ENCODE peak calls at places on chromosomes 13 and 19, in ten cellular contexts. F, W, U, Z, D, P, G, C, N and M are unnamed samples.

GRCh38 chr13:106145070-106145469 is 390.4 kb downstream of the EFNB2 start:
- DNase-seq in F (no peak), N (no peak), P (no peak), C (no peak), W (no peak), Z (no peak), U (no peak), D (no peak), G (no peak), M (no peak)

GRCh38 chr19:44176590-44176989 is 11.7 kb downstream of the ZNF226 start:
- DNase-seq in G (no peak), C (no peak), W (no peak), F (no peak), N (no peak), Z (no peak), D (no peak), U (no peak), P (no peak), M (no peak)

GRCh38 chr13:48731957-48732569 is 78.3 kb downstream of the CYSLTR2 start:
- DNase-seq in C (no peak), P (no peak), F (no peak), W (peak; percentile 82), N (peak; percentile 70), Z (peak; percentile 22), G (peak; percentile 35), D (peak; percentile 68), U (peak; percentile 35), M (no peak)

GRCh38 chr13:44347905-44348304 is 25.7 kb upstream of the SERP2 start:
- DNase-seq in C (no peak), G (no peak), F (no peak), N (no peak), P (peak; percentile 33), Z (no peak), U (no peak), W (no peak), D (peak; percentile 57), M (no peak)

GRCh38 chr13:100130092-100130491 is 41.2 kb downstream of the PCCA start:
- DNase-seq in Z (no peak), P (no peak), N (no peak), U (no peak), W (peak; percentile 41), G (no peak), D (no peak), F (no peak), C (peak; percentile 20), M (no peak)

GRCh38 chr19:3606174-3606689 is 443 bp downstream of the TBXA2R start:
- DNase-seq in U (no peak), W (peak; percentile 65), F (no peak), D (peak; percentile 66), C (no peak), P (no peak), G (no peak), N (peak; percentile 78), Z (peak; percentile 54), M (no peak)

GRCh38 chr19:35780717-35781116 is 5.4 kb downstream of the ARHGAP33 start:
- DNase-seq in G (no peak), C (no peak), F (no peak), Z (no peak), U (no peak), P (no peak), D (no peak), W (no peak), N (no peak), M (no peak)

GRCh38 chr13:32969516-32969941 is 46.7 kb upstream of the KL start:
- DNase-seq in W (no peak), Z (no peak), P (peak; percentile 55), G (no peak), U (peak; percentile 54), F (no peak), N (peak; percentile 11), C (peak; percentile 29), D (peak; percentile 61), M (no peak)

GRCh38 chr13:78608254-78608704 is 4.9 kb upstream of the POU4F1 start:
- DNase-seq in W (no peak), Z (no peak), U (no peak), D (no peak), F (no peak), N (no peak), C (no peak), P (no peak), G (no peak), M (no peak)

GRCh38 chr19:48635263-48635965 is 1.8 kb downstream of the DBP start:
- DNase-seq in D (peak; percentile 88), W (peak; percentile 79), F (no peak), P (no peak), Z (peak; percentile 73), C (peak; percentile 78), N (peak; percentile 73), U (peak; percentile 37), G (peak; percentile 63), M (no peak)

GRCh38 chr13:30569901-30570576 is 47.7 kb upstream of the USPL1 start:
- DNase-seq in D (peak; percentile 78), W (peak; percentile 17), C (peak; percentile 8), U (peak; percentile 92), N (no peak), G (peak; percentile 97), Z (no peak), P (peak; percentile 99), F (peak; percentile 98), M (no peak)

GRCh38 chr13:96552523-96552922 is 441.8 kb downstream of the OXGR1 start:
- DNase-seq in Z (no peak), F (no peak), W (no peak), D (no peak), C (no peak), U (no peak), P (no peak), N (no peak), G (no peak), M (no peak)

GRCh38 chr13:35936579-35936978 is 194.6 kb downstream of the DCLK1 start:
- DNase-seq in G (no peak), N (no peak), C (no peak), D (no peak), P (no peak), U (no peak), F (no peak), Z (no peak), W (no peak), M (no peak)

GRCh38 chr13:99959538-99960230 is 11.9 kb downstream of the ZIC5 start:
- DNase-seq in D (no peak), F (no peak), G (no peak), C (no peak), W (peak; percentile 69), U (no peak), P (no peak), Z (no peak), N (no peak), M (no peak)

GRCh38 chr19:35978271-35978670 is 16.7 kb upstream of the SDHAF1 start:
- DNase-seq in U (no peak), G (no peak), P (no peak), D (no peak), N (no peak), F (no peak), W (no peak), Z (no peak), C (no peak), M (no peak)

GRCh38 chr13:112643759-112644459 is 45.9 kb upstream of the ATP11A start:
- DNase-seq in F (no peak), N (peak; percentile 35), G (no peak), W (no peak), D (peak; percentile 45), P (no peak), Z (no peak), C (no peak), U (no peak), M (no peak)

GRCh38 chr19:46350758-46351159 is 3.9 kb downstream of the PPP5C start:
- DNase-seq in U (no peak), G (no peak), P (no peak), D (no peak), F (no peak), Z (peak; percentile 59), C (no peak), N (no peak), W (no peak), M (no peak)
- H3K4me3 ChIP-seq in U (no peak overlapping the region), G (no peak overlapping the region), P (no peak overlapping the region), D (no peak overlapping the region), F (no peak overlapping the region), Z (no peak overlapping the region), C (no peak overlapping the region), N (no peak overlapping the region), W (no peak overlapping the region), M (no peak overlapping the region)

DNA sequence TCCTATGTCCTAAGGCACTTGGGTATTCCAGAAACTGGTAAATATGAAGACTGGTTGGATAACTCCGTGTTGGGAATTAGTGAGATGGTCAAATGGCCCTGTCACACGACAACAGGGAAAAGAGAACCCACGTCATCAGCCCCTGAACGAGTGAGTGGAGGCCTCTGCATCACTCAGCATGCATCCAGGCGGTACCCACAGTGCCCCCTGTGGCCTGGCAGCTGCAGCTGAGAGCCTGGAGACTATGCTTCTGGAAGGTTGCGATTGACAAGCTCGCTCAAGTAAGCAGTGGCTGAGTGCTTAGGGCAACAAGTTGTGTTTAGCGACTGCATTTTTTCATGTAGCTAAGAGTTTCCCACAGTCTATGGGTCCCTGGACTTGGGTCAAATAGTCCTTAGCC is 55.9 kb downstream of the COL4A2 start:
- DNase-seq in W (peak; percentile 64), F (no peak), U (no peak), P (no peak), C (no peak), D (no peak), G (no peak), N (no peak), Z (no peak), M (no peak)
- TF ChIP-seq CTCF in W (peak; percentile 56), F (no peak), U (peak; percentile 20), P (peak; percentile 29), C (peak; percentile 19), D (no peak), G (no peak), N (no peak), Z (no peak), M (no peak)

DNA sequence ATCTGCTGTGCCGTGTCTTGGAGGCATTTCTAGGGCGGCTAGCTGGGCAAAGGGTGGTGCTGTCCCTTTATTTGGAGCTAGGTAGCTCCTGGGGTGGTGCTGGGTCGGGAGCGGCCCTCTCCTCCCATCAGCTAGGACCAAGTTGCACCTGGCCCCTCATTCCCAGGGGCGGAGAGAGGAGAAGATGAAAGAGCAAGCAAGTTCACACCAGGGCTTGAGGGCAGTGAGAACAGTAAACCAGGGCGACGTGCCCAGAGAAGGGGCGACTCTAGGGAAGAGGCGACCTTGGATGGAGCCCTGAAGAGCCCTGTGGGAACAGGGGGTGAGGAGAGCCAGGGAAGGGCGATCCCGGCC is 17.0 kb upstream of the KCNN1 start:
- DNase-seq in D (no peak), F (no peak), Z (no peak), P (no peak), C (no peak), W (peak; percentile 77), G (no peak), U (no peak), N (no peak), M (no peak)
- H3K4me3 ChIP-seq in D (no peak overlapping the region), F (no peak overlapping the region), Z (no peak overlapping the region), P (no peak overlapping the region), C (no peak overlapping the region), W (peak overlapping the region; percentile 72), G (no peak overlapping the region), U (no peak overlapping the region), N (no peak overlapping the region), M (no peak overlapping the region)

GRCh38 chr19:33998739-33999345 is 173.5 kb upstream of the LSM14A start:
- DNase-seq in C (no peak), N (no peak), D (no peak), G (peak; percentile 13), P (no peak), U (peak; percentile 28), F (peak; percentile 27), W (no peak), Z (no peak), M (no peak)

GRCh38 chr19:33998302-33998701 is 174.0 kb upstream of the LSM14A start:
- DNase-seq in G (no peak), N (no peak), P (no peak), D (no peak), W (peak; percentile 6), F (no peak), Z (no peak), C (no peak), U (no peak), M (no peak)

GRCh38 chr19:33997690-33998089 is 174.6 kb upstream of the LSM14A start:
- DNase-seq in F (no peak), G (no peak), W (no peak), N (no peak), C (no peak), D (no peak), Z (no peak), U (no peak), P (no peak), M (no peak)
- TF ChIP-seq CTCF in F (no peak), G (no peak), W (no peak), N (no peak), C (peak; percentile 52), D (no peak), Z (no peak), U (no peak), P (no peak), M (no peak)